ENCODE peak calls at places on chromosomes 6 and 20, in four cellular contexts. L, K, T and W are unnamed samples.
A peak's percentile ranks its signal among the peaks of the same experiment; 100 is the strongest.

GRCh38 chr6:145798530-145798929 is 16.1 kb downstream of the FBXO30 start:
- DNase-seq in L (no peak), K (no peak), T (no peak), W (no peak)

GRCh38 chr20:7723284-7723683 is 217.0 kb downstream of the HAO1 start:
- DNase-seq in L (no peak), K (no peak), T (no peak), W (no peak)

GRCh38 chr6:82415820-82416219 is 52.2 kb downstream of the TPBG start:
- DNase-seq in L (no peak), K (no peak), T (no peak), W (no peak)

GRCh38 chr6:162140453-162140852 is 587.1 kb downstream of the PRKN start:
- DNase-seq in L (no peak), K (no peak), T (no peak), W (no peak)

GRCh38 chr20:32034581-32035397 is 17.3 kb upstream of the HCK start:
- DNase-seq in L (no peak), K (no peak), T (no peak), W (no peak)

GRCh38 chr20:34112600-34113061 is 588 bp upstream of the EIF2S2 start:
- DNase-seq in L (peak; percentile 48), K (no peak), T (no peak), W (no peak)

GRCh38 chr6:40409143-40409542 is 178.0 kb downstream of the LRFN2 start:
- DNase-seq in L (no peak), K (no peak), T (no peak), W (no peak)

GRCh38 chr20:61477366-61477966 is 225.4 kb downstream of the CDH4 start:
- DNase-seq in L (no peak), K (no peak), T (no peak), W (no peak)

GRCh38 chr6:34934516-34934915 is 45.5 kb downstream of the ANKS1A start:
- DNase-seq in L (no peak), K (no peak), T (no peak), W (no peak)

GRCh38 chr6:46042355-46042999 is 26.8 kb upstream of the CLIC5 start:
- DNase-seq in L (peak; percentile 27), K (no peak), T (no peak), W (no peak)

GRCh38 chr6:156795825-156796224 is 18.6 kb downstream of the ARID1B start:
- DNase-seq in L (no peak), K (no peak), T (no peak), W (no peak)

GRCh38 chr6:100177956-100178355 is 183.9 kb upstream of the MCHR2 start:
- DNase-seq in L (no peak), K (no peak), T (no peak), W (no peak)

GRCh38 chr6:97066056-97066455 is 141.5 kb downstream of the KLHL32 start:
- DNase-seq in L (no peak), K (no peak), T (no peak), W (no peak)

DNA sequence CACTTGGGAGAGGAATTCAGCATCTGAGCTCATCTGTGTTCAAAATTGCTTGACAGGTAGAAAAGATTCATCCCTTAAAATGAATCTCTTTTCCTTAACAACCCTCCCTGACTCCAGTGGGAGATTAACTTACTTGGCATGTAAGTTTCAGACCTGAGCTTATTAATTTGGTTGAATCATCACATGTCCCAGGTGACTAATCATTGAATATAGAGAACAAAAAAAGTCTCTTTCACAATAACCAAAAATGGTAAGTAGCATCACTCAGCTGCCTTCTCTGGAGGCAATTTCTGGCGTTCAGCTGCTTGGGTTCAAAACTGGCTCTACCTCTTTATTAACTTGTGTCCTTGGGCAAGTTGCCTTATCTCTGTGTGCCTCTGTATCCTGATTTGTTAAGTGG is 2.9 kb downstream of the C6orf141 start:
- DNase-seq in L (no peak), K (no peak), T (no peak), W (no peak)
- TF ChIP-seq YY1 in L (no peak), K (no peak), T (no peak), W (no peak)

DNA sequence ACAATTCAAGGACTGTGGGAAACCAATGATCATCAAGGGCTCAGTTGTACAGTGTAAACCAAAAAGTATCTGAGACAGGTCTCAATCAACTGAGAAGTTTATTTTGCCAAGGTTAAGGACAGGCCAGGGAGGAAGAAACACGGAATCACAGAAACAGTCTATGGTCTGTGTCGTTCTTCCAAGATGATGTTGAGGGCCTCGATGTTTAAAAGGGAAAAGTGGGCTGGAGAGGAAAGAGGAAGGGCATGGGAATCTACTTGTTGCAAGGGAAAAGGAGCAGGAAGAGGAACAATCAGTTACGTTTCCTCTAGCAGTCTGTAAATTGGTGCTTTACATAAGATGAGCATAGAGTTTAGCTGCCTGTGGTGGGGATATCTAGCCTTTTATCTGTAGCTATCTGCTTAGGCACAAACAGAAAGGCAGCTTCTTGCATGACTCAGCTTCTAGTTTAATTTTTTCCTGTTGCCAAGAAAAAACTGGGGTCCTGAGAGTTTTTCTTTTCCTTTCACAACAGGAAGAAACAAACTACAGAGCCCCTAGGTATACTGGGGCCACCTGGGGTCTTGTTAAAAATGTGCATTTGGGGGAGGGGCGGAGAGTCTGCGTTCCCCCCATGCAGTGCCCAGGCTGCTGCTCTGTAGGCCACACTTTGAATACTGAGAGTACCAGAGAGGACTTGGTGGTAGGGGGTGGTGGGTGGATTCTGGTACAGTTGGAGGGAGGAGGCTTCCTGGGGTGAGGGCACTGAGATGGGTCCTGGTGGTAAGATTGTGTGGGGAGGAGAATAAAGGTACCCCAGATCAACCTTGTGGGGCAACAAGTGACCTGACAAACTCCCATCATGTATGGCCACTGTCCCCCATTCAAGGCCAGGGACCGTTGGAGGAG is 35.3 kb upstream of the EZR start:
- DNase-seq in L (peak; percentile 35), K (no peak), T (no peak), W (peak; percentile 68)
- H3K9ac ChIP-seq in L (no peak overlapping the region), K (no peak overlapping the region), T (no peak overlapping the region), W (peak overlapping the region; percentile 21)

DNA sequence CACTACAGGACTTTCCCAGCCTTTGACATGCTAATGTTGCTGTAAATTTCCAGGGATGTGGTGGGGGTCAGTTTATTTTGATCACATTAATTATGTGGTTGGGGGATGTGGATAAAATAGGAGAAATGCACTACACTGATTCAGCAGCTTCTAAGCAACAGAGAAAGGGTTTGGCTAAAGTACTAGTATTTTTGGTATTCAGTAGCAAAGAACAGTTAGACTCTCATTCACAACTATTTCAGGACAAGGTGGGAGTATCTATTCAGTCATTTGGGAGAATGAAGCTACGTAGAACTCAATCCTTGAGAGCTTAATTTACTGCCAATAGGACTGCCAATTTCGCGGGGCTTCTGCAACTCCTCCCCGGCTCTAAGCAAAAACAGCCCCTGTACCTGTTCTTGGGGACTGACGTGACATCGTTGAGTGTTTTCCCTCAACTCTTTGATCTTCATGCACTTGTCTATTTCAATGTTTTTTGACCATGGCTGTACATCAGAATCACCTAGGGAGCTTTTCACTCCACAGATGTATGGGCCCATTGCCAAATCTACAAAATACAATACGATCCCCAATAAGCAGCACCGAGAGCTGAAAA is 94.8 kb upstream of the NHSL1 start:
- DNase-seq in L (no peak), K (no peak), T (no peak), W (no peak)
- TF ChIP-seq SUZ12 in L (no peak), K (no peak), T (no peak), W (no peak)

GRCh38 chr6:88810089-88810488 is 153.3 kb downstream of the RNGTT start:
- DNase-seq in L (no peak), K (no peak), T (no peak), W (no peak)
- TF ChIP-seq YY1 in L (no peak), K (no peak), T (no peak), W (no peak)